ENCODE peak calls at places on chromosomes 1 and 21, in seven cellular contexts. One of them, this sample, is unnamed.

GRCh38 chr1:246788895-246789338 is 64.7 kb downstream of the SCCPDH start:
- DNase-seq in AG10803: peak; percentile 23
- DNase-seq in right atrium auricular region: no peak
- DNase-seq in GM23338: peak; percentile 59
- DNase-seq in CD8-positive, alpha-beta T cell: no peak
- DNase-seq in heart right ventricle: no peak
- DNase-seq in HFF-Myc: no peak
- DNase-seq in this sample: peak; percentile 32

GRCh38 chr1:17156108-17156507 is 36.9 kb upstream of the PADI2 start:
- DNase-seq in heart right ventricle: no peak
- DNase-seq in AG10803: peak; percentile 20
- DNase-seq in GM23338: no peak
- DNase-seq in right atrium auricular region: no peak
- DNase-seq in CD8-positive, alpha-beta T cell: no peak
- DNase-seq in HFF-Myc: no peak
- DNase-seq in this sample: peak; percentile 58

GRCh38 chr1:156860639-156861423 is at the start of gene NTRK1:
- DNase-seq in AG10803: peak; percentile 10
- DNase-seq in CD8-positive, alpha-beta T cell: peak; percentile 39
- DNase-seq in right atrium auricular region: no peak
- DNase-seq in HFF-Myc: no peak
- DNase-seq in GM23338: peak; percentile 77
- DNase-seq in heart right ventricle: peak; percentile 47
- DNase-seq in this sample: no peak

GRCh38 chr21:37658994-37659458 is 257.2 kb downstream of the KCNJ6 start:
- DNase-seq in GM23338: no peak
- DNase-seq in heart right ventricle: no peak
- DNase-seq in right atrium auricular region: peak; percentile 67
- DNase-seq in CD8-positive, alpha-beta T cell: no peak
- DNase-seq in AG10803: peak; percentile 82
- DNase-seq in HFF-Myc: peak; percentile 16
- DNase-seq in this sample: peak; percentile 62

GRCh38 chr1:39625462-39626273 is 13.8 kb downstream of the HEYL start:
- DNase-seq in AG10803: peak; percentile 65
- DNase-seq in HFF-Myc: no peak
- DNase-seq in CD8-positive, alpha-beta T cell: no peak
- DNase-seq in right atrium auricular region: peak; percentile 95
- DNase-seq in heart right ventricle: peak; percentile 86
- DNase-seq in GM23338: no peak
- DNase-seq in this sample: peak; percentile 88

GRCh38 chr1:197356723-197357533 is 88.9 kb downstream of the CRB1 start:
- DNase-seq in GM23338: peak; percentile 72
- DNase-seq in AG10803: peak; percentile 63
- DNase-seq in right atrium auricular region: no peak
- DNase-seq in CD8-positive, alpha-beta T cell: no peak
- DNase-seq in heart right ventricle: no peak
- DNase-seq in HFF-Myc: no peak
- DNase-seq in this sample: peak; percentile 82

GRCh38 chr1:201295346-201295745 is 12.0 kb downstream of the PKP1 start:
- DNase-seq in AG10803: peak; percentile 50
- DNase-seq in HFF-Myc: no peak
- DNase-seq in heart right ventricle: no peak
- DNase-seq in CD8-positive, alpha-beta T cell: no peak
- DNase-seq in right atrium auricular region: no peak
- DNase-seq in GM23338: no peak
- DNase-seq in this sample: no peak

GRCh38 chr1:98103617-98104284 is 182.9 kb upstream of the DPYD start:
- DNase-seq in AG10803: peak; percentile 16
- DNase-seq in GM23338: peak; percentile 20
- DNase-seq in HFF-Myc: no peak
- DNase-seq in heart right ventricle: no peak
- DNase-seq in right atrium auricular region: no peak
- DNase-seq in CD8-positive, alpha-beta T cell: no peak
- DNase-seq in this sample: peak; percentile 70

GRCh38 chr1:244197851-244198375 is 146.8 kb downstream of the ZBTB18 start:
- DNase-seq in heart right ventricle: no peak
- DNase-seq in right atrium auricular region: no peak
- DNase-seq in GM23338: no peak
- DNase-seq in AG10803: no peak
- DNase-seq in HFF-Myc: no peak
- DNase-seq in CD8-positive, alpha-beta T cell: no peak
- DNase-seq in this sample: no peak

GRCh38 chr21:42414066-42414465 is 10.4 kb downstream of the UBASH3A start:
- DNase-seq in CD8-positive, alpha-beta T cell: no peak
- DNase-seq in right atrium auricular region: no peak
- DNase-seq in GM23338: no peak
- DNase-seq in heart right ventricle: no peak
- DNase-seq in HFF-Myc: no peak
- DNase-seq in AG10803: no peak
- DNase-seq in this sample: no peak

GRCh38 chr1:18819211-18819610 is 40.2 kb downstream of the TAS1R2 start:
- DNase-seq in right atrium auricular region: no peak
- DNase-seq in GM23338: no peak
- DNase-seq in heart right ventricle: no peak
- DNase-seq in AG10803: no peak
- DNase-seq in HFF-Myc: no peak
- DNase-seq in CD8-positive, alpha-beta T cell: no peak
- DNase-seq in this sample: no peak

GRCh38 chr1:160674415-160674814 is 27.6 kb upstream of the SLAMF1 start:
- DNase-seq in heart right ventricle: no peak
- DNase-seq in right atrium auricular region: no peak
- DNase-seq in AG10803: no peak
- DNase-seq in CD8-positive, alpha-beta T cell: no peak
- DNase-seq in GM23338: no peak
- DNase-seq in HFF-Myc: no peak
- DNase-seq in this sample: no peak

GRCh38 chr1:29531596-29531995 is 295.3 kb downstream of the PTPRU start:
- DNase-seq in HFF-Myc: no peak
- DNase-seq in AG10803: no peak
- DNase-seq in heart right ventricle: no peak
- DNase-seq in right atrium auricular region: no peak
- DNase-seq in CD8-positive, alpha-beta T cell: no peak
- DNase-seq in GM23338: no peak
- DNase-seq in this sample: no peak

GRCh38 chr21:35349378-35350080 is 300.4 kb upstream of the RUNX1 start:
- DNase-seq in HFF-Myc: no peak
- DNase-seq in CD8-positive, alpha-beta T cell: no peak
- DNase-seq in right atrium auricular region: no peak
- DNase-seq in AG10803: peak; percentile 89
- DNase-seq in heart right ventricle: no peak
- DNase-seq in GM23338: no peak
- DNase-seq in this sample: peak; percentile 27

GRCh38 chr1:25817840-25818501 is 1.8 kb upstream of the MTFR1L start:
- DNase-seq in right atrium auricular region: no peak
- DNase-seq in HFF-Myc: no peak
- DNase-seq in heart right ventricle: no peak
- DNase-seq in GM23338: peak; percentile 69
- DNase-seq in CD8-positive, alpha-beta T cell: no peak
- DNase-seq in AG10803: no peak
- DNase-seq in this sample: no peak
- TF ChIP-seq CTCF in right atrium auricular region: no peak
- TF ChIP-seq CTCF in HFF-Myc: peak; percentile 13
- TF ChIP-seq CTCF in heart right ventricle: no peak
- TF ChIP-seq CTCF in GM23338: peak; percentile 55
- TF ChIP-seq CTCF in CD8-positive, alpha-beta T cell: no peak
- TF ChIP-seq CTCF in AG10803: peak; percentile 21
- TF ChIP-seq CTCF in this sample: peak; percentile 37

GRCh38 chr1:81802601-81803422 is 2.1 kb downstream of the ADGRL2 start:
- DNase-seq in GM23338: peak; percentile 58
- DNase-seq in CD8-positive, alpha-beta T cell: no peak
- DNase-seq in heart right ventricle: peak; percentile 82
- DNase-seq in AG10803: peak; percentile 44
- DNase-seq in HFF-Myc: no peak
- DNase-seq in right atrium auricular region: peak; percentile 66
- DNase-seq in this sample: peak; percentile 64
- H3K4me3 ChIP-seq in GM23338: peak overlapping the region; percentile 80
- H3K4me3 ChIP-seq in CD8-positive, alpha-beta T cell: no peak overlapping the region
- H3K4me3 ChIP-seq in heart right ventricle: peak overlapping the region; percentile 76
- H3K4me3 ChIP-seq in AG10803: peak overlapping the region; percentile 62
- H3K4me3 ChIP-seq in HFF-Myc: peak overlapping the region; percentile 53
- H3K4me3 ChIP-seq in right atrium auricular region: peak overlapping the region; percentile 93
- H3K4me3 ChIP-seq in this sample: peak overlapping the region; percentile 77

DNA sequence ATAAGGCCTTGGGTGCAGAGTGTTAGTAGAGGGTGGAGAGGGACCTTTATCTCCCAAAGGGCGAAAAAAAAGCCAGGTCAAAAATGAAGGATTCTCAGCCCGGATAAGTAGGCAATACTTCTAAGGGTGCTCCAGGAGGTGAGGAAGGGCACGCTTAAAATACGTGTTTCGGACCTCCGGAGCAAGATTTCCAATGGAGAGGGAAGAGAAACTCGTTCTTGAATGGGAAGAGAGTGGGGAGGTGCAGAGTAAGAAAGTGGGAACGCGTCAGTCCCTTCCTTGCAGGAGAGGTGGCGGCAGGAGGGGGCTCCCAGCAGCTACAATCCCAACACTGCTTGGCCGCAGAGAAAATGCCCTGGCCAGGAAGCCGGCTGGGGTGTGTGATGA is 581 bp downstream of the EFCAB14 start:
- DNase-seq in right atrium auricular region: no peak
- DNase-seq in GM23338: no peak
- DNase-seq in heart right ventricle: no peak
- DNase-seq in HFF-Myc: no peak
- DNase-seq in AG10803: no peak
- DNase-seq in CD8-positive, alpha-beta T cell: no peak
- DNase-seq in this sample: peak; percentile 16
- TF ChIP-seq CTCF in right atrium auricular region: no peak
- TF ChIP-seq CTCF in GM23338: no peak
- TF ChIP-seq CTCF in heart right ventricle: no peak
- TF ChIP-seq CTCF in HFF-Myc: no peak
- TF ChIP-seq CTCF in AG10803: no peak
- TF ChIP-seq CTCF in CD8-positive, alpha-beta T cell: no peak
- TF ChIP-seq CTCF in this sample: no peak

DNA sequence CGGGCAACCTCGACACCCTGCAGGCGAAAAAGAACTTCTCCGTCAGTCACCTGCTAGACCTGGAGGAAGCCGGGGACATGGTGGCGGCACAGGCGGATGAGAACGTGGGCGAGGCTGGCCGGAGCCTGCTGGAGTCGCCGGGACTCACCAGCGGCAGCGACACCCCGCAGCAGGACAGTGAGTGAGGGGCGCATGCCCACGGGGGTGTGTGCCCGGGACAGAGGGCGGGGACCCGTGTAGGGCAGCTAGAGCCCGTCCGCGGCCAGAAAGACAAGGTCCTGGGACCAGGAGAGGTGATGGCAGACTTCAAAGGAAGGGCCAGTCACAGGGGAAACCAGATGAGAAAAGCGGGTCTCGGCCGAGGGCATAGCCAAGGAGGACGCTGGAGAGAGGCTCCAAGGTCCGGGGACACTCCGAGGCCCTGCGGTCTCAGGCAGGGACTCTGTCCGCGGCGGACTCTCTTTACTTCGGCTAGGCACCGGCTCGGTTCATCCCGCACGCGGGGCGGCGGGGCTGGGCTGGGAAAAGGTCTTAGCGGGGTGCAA is 424 bp downstream of the PRRX1 start:
- DNase-seq in HFF-Myc: no peak
- DNase-seq in CD8-positive, alpha-beta T cell: no peak
- DNase-seq in GM23338: peak; percentile 33
- DNase-seq in right atrium auricular region: no peak
- DNase-seq in heart right ventricle: peak; percentile 47
- DNase-seq in AG10803: no peak
- DNase-seq in this sample: no peak
- H3K4me3 ChIP-seq in HFF-Myc: peak overlapping the region; percentile 91
- H3K4me3 ChIP-seq in CD8-positive, alpha-beta T cell: no peak overlapping the region
- H3K4me3 ChIP-seq in GM23338: peak overlapping the region; percentile 79
- H3K4me3 ChIP-seq in right atrium auricular region: peak overlapping the region; percentile 62
- H3K4me3 ChIP-seq in heart right ventricle: peak overlapping the region; percentile 70
- H3K4me3 ChIP-seq in AG10803: peak overlapping the region; percentile 93
- H3K4me3 ChIP-seq in this sample: peak overlapping the region; percentile 60

DNA sequence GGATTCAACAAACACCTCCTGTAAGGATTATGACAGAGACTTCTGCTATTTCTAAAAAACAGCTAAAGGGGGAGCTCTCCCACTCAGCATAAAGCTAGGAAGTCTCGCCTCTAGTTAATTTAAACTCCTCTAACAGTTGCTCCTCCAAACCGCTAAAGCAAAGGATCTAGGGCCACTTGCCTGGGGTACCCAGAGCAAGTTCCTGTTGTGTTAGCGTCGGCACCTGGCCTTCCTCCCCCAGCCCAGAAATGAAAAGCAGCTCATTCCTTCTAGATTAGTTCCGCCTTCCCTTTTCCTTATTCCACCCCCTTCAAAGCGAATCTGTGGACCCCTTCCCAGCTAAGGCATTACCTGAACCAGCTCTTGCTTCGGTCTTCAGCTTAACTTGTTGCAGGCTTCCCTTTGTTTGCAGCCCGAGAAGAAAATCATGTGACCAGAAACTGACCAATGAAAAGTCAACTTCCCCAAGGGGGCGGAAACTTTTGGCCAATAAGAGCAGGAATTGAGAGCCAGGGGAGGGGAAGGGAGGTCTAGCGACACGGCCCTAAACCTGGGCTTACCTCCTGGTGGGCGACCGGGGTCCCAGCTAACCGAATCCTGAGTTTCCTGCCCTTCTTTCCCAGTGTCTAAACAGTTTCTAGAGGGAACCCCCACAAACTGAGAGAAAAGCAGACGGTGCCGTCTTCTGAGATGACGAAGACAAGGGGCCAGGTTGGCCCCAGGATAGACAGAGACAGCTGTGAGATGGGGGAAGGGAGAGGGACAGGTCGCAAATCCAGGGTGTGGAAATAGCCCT is at the start of gene PBXIP1:
- DNase-seq in heart right ventricle: no peak
- DNase-seq in HFF-Myc: peak; percentile 83
- DNase-seq in right atrium auricular region: peak; percentile 89
- DNase-seq in CD8-positive, alpha-beta T cell: peak; percentile 65
- DNase-seq in GM23338: peak; percentile 99
- DNase-seq in AG10803: peak; percentile 85
- DNase-seq in this sample: peak; percentile 93
- TF ChIP-seq CTCF in heart right ventricle: no peak
- TF ChIP-seq CTCF in HFF-Myc: peak; percentile 27
- TF ChIP-seq CTCF in right atrium auricular region: no peak
- TF ChIP-seq CTCF in CD8-positive, alpha-beta T cell: no peak
- TF ChIP-seq CTCF in GM23338: peak; percentile 30
- TF ChIP-seq CTCF in AG10803: peak; percentile 55
- TF ChIP-seq CTCF in this sample: peak; percentile 60

GRCh38 chr1:119829636-119830035 is 18.4 kb upstream of the REG4 start:
- DNase-seq in HFF-Myc: no peak
- DNase-seq in CD8-positive, alpha-beta T cell: no peak
- DNase-seq in GM23338: no peak
- DNase-seq in right atrium auricular region: no peak
- DNase-seq in AG10803: no peak
- DNase-seq in heart right ventricle: no peak
- DNase-seq in this sample: peak; percentile 8
- H3K4me3 ChIP-seq in HFF-Myc: no peak overlapping the region
- H3K4me3 ChIP-seq in CD8-positive, alpha-beta T cell: no peak overlapping the region
- H3K4me3 ChIP-seq in GM23338: no peak overlapping the region
- H3K4me3 ChIP-seq in right atrium auricular region: no peak overlapping the region
- H3K4me3 ChIP-seq in AG10803: no peak overlapping the region
- H3K4me3 ChIP-seq in heart right ventricle: no peak overlapping the region
- H3K4me3 ChIP-seq in this sample: no peak overlapping the region